ENCODE peak calls at places on chromosomes 7 and 10, in six cellular contexts. One of them, this sample, is unnamed.
A peak's percentile ranks its signal among the peaks of the same experiment; 100 is the strongest.

GRCh38 chr7:7103343-7104313 is 78.7 kb upstream of the C1GALT1 start:
- DNase-seq in GM13977: peak; percentile 60
- DNase-seq in activated CD4-positive, CD25-positive, alpha-beta regulatory T cell: no peak
- DNase-seq in NCI-H1436: peak; percentile 60
- DNase-seq in nucleus accumbens: no peak
- DNase-seq in H54: peak; percentile 58
- DNase-seq in this sample: peak; percentile 64

GRCh38 chr7:80140388-80140787 is 5.8 kb downstream of the GNAI1 start:
- DNase-seq in GM13977: no peak
- DNase-seq in activated CD4-positive, CD25-positive, alpha-beta regulatory T cell: no peak
- DNase-seq in NCI-H1436: no peak
- DNase-seq in nucleus accumbens: no peak
- DNase-seq in H54: no peak
- DNase-seq in this sample: no peak

GRCh38 chr10:88755753-88756152 is 4.1 kb upstream of the LIPN start:
- DNase-seq in GM13977: no peak
- DNase-seq in activated CD4-positive, CD25-positive, alpha-beta regulatory T cell: no peak
- DNase-seq in NCI-H1436: no peak
- DNase-seq in nucleus accumbens: no peak
- DNase-seq in H54: no peak
- DNase-seq in this sample: no peak

GRCh38 chr10:33327750-33328149 is 6.7 kb downstream of the NRP1 start:
- DNase-seq in GM13977: no peak
- DNase-seq in activated CD4-positive, CD25-positive, alpha-beta regulatory T cell: no peak
- DNase-seq in NCI-H1436: no peak
- DNase-seq in nucleus accumbens: no peak
- DNase-seq in H54: no peak
- DNase-seq in this sample: no peak

GRCh38 chr7:33423646-33424020 is 294.3 kb downstream of the BBS9 start:
- DNase-seq in GM13977: peak; percentile 28
- DNase-seq in activated CD4-positive, CD25-positive, alpha-beta regulatory T cell: no peak
- DNase-seq in NCI-H1436: no peak
- DNase-seq in nucleus accumbens: no peak
- DNase-seq in H54: no peak
- DNase-seq in this sample: no peak

GRCh38 chr7:1309290-1309689 is 76.6 kb downstream of the UNCX start:
- DNase-seq in GM13977: no peak
- DNase-seq in activated CD4-positive, CD25-positive, alpha-beta regulatory T cell: no peak
- DNase-seq in NCI-H1436: no peak
- DNase-seq in nucleus accumbens: no peak
- DNase-seq in H54: no peak
- DNase-seq in this sample: no peak

GRCh38 chr7:132347858-132348257 is 228.4 kb downstream of the PLXNA4 start:
- DNase-seq in GM13977: no peak
- DNase-seq in activated CD4-positive, CD25-positive, alpha-beta regulatory T cell: no peak
- DNase-seq in NCI-H1436: no peak
- DNase-seq in nucleus accumbens: no peak
- DNase-seq in H54: no peak
- DNase-seq in this sample: no peak

GRCh38 chr10:89171263-89171872 is 35.7 kb downstream of the CH25H start:
- DNase-seq in GM13977: no peak
- DNase-seq in activated CD4-positive, CD25-positive, alpha-beta regulatory T cell: no peak
- DNase-seq in NCI-H1436: no peak
- DNase-seq in nucleus accumbens: no peak
- DNase-seq in H54: no peak
- DNase-seq in this sample: no peak

GRCh38 chr7:11120068-11120664 is 146.5 kb downstream of the PHF14 start:
- DNase-seq in GM13977: peak; percentile 3
- DNase-seq in activated CD4-positive, CD25-positive, alpha-beta regulatory T cell: no peak
- DNase-seq in NCI-H1436: no peak
- DNase-seq in nucleus accumbens: no peak
- DNase-seq in H54: no peak
- DNase-seq in this sample: no peak

GRCh38 chr10:5892007-5892406 is 2.0 kb downstream of the FBH1 start:
- DNase-seq in GM13977: no peak
- DNase-seq in activated CD4-positive, CD25-positive, alpha-beta regulatory T cell: no peak
- DNase-seq in NCI-H1436: no peak
- DNase-seq in nucleus accumbens: no peak
- DNase-seq in H54: no peak
- DNase-seq in this sample: peak; percentile 51

GRCh38 chr7:135771961-135772638 is 23.5 kb upstream of the FAM180A start:
- DNase-seq in GM13977: no peak
- DNase-seq in activated CD4-positive, CD25-positive, alpha-beta regulatory T cell: no peak
- DNase-seq in NCI-H1436: no peak
- DNase-seq in nucleus accumbens: no peak
- DNase-seq in H54: no peak
- DNase-seq in this sample: no peak

GRCh38 chr10:102246261-102246660 is 929 bp downstream of the GBF1 start:
- DNase-seq in GM13977: no peak
- DNase-seq in activated CD4-positive, CD25-positive, alpha-beta regulatory T cell: no peak
- DNase-seq in NCI-H1436: no peak
- DNase-seq in nucleus accumbens: no peak
- DNase-seq in H54: no peak
- DNase-seq in this sample: no peak

GRCh38 chr7:31948041-31948440 is 122.2 kb downstream of the PDE1C start:
- DNase-seq in GM13977: no peak
- DNase-seq in activated CD4-positive, CD25-positive, alpha-beta regulatory T cell: no peak
- DNase-seq in NCI-H1436: no peak
- DNase-seq in nucleus accumbens: no peak
- DNase-seq in H54: peak; percentile 45
- DNase-seq in this sample: peak; percentile 93

GRCh38 chr7:158849553-158850389 is 6.6 kb upstream of the DYNC2I1 start:
- DNase-seq in GM13977: no peak
- DNase-seq in activated CD4-positive, CD25-positive, alpha-beta regulatory T cell: no peak
- DNase-seq in NCI-H1436: no peak
- DNase-seq in nucleus accumbens: no peak
- DNase-seq in H54: no peak
- DNase-seq in this sample: no peak

GRCh38 chr10:84901885-84902284 is 573.5 kb downstream of the CCSER2 start:
- DNase-seq in GM13977: no peak
- DNase-seq in activated CD4-positive, CD25-positive, alpha-beta regulatory T cell: no peak
- DNase-seq in NCI-H1436: no peak
- DNase-seq in nucleus accumbens: no peak
- DNase-seq in H54: no peak
- DNase-seq in this sample: no peak

GRCh38 chr7:151059362-151060112 is at the start of gene SLC4A2:
- DNase-seq in GM13977: peak; percentile 96
- DNase-seq in activated CD4-positive, CD25-positive, alpha-beta regulatory T cell: peak; percentile 42
- DNase-seq in NCI-H1436: peak; percentile 56
- DNase-seq in nucleus accumbens: peak; percentile 85
- DNase-seq in H54: peak; percentile 79
- DNase-seq in this sample: peak; percentile 57

GRCh38 chr10:89805599-89806013 is 104.2 kb downstream of the KIF20B start:
- DNase-seq in GM13977: peak; percentile 45
- DNase-seq in activated CD4-positive, CD25-positive, alpha-beta regulatory T cell: no peak
- DNase-seq in NCI-H1436: no peak
- DNase-seq in nucleus accumbens: no peak
- DNase-seq in H54: no peak
- DNase-seq in this sample: no peak

GRCh38 chr7:116780966-116781365 is 81.4 kb upstream of the CAPZA2 start:
- DNase-seq in GM13977: no peak
- DNase-seq in activated CD4-positive, CD25-positive, alpha-beta regulatory T cell: no peak
- DNase-seq in NCI-H1436: no peak
- DNase-seq in nucleus accumbens: no peak
- DNase-seq in H54: no peak
- DNase-seq in this sample: no peak

GRCh38 chr7:159152816-159153215 is 8.1 kb upstream of the VIPR2 start:
- DNase-seq in GM13977: no peak
- DNase-seq in activated CD4-positive, CD25-positive, alpha-beta regulatory T cell: no peak
- DNase-seq in NCI-H1436: no peak
- DNase-seq in nucleus accumbens: no peak
- DNase-seq in H54: no peak
- DNase-seq in this sample: no peak

GRCh38 chr7:28483112-28483511 is 70.8 kb downstream of the CREB5 start:
- DNase-seq in GM13977: no peak
- DNase-seq in activated CD4-positive, CD25-positive, alpha-beta regulatory T cell: no peak
- DNase-seq in NCI-H1436: no peak
- DNase-seq in nucleus accumbens: no peak
- DNase-seq in H54: no peak
- DNase-seq in this sample: peak; percentile 43

GRCh38 chr10:62961951-62962523 is 145.9 kb upstream of the EGR2 start:
- DNase-seq in GM13977: no peak
- DNase-seq in activated CD4-positive, CD25-positive, alpha-beta regulatory T cell: no peak
- DNase-seq in NCI-H1436: no peak
- DNase-seq in nucleus accumbens: no peak
- DNase-seq in H54: no peak
- DNase-seq in this sample: peak; percentile 9